ENCODE peak calls at places on chromosomes 6 and 20, in five cellular contexts. R is H1, J is HCT116, Q is A549, V is HepG2. S is an unnamed sample.

GRCh38 chr6:107124934-107125348 is 9.6 kb upstream of the BEND3 start:
- DNase-seq in R (no peak), J (no peak), Q (no peak), V (no peak), S (no peak)

GRCh38 chr6:7050911-7051779 is 56.6 kb upstream of the RREB1 start:
- DNase-seq in R (peak), J (no peak), Q (no peak), V (no peak), S (peak)

GRCh38 chr20:21322921-21323321 is 19.8 kb downstream of the XRN2 start:
- DNase-seq in R (no peak), J (no peak), Q (no peak), V (no peak), S (peak)

GRCh38 chr20:2396241-2396814 is 15.6 kb downstream of the TGM6 start:
- DNase-seq in R (no peak), J (no peak), Q (no peak), V (no peak), S (no peak)

GRCh38 chr6:3195695-3196497 is 31.6 kb downstream of the TUBB2B start:
- DNase-seq in R (peak), J (peak), Q (peak), V (peak), S (no peak)

GRCh38 chr6:110180228-110181008 is at the start of gene CDC40:
- DNase-seq in R (peak), J (no peak), Q (peak), V (peak), S (no peak)

GRCh38 chr6:13445005-13445743 is 42.2 kb downstream of the GFOD1 start:
- DNase-seq in R (no peak), J (no peak), Q (no peak), V (no peak), S (peak)

GRCh38 chr6:2715737-2716136 is 35.0 kb downstream of the MYLK4 start:
- DNase-seq in R (no peak), J (no peak), Q (no peak), V (no peak), S (no peak)

GRCh38 chr6:79671605-79672266 is 40.6 kb downstream of the SH3BGRL2 start:
- DNase-seq in R (no peak), J (peak), Q (no peak), V (peak), S (peak)

GRCh38 chr6:131660195-131660594 is 23.1 kb downstream of the ENPP3 start:
- DNase-seq in R (no peak), J (peak), Q (no peak), V (no peak), S (peak)

GRCh38 chr6:32662099-32662498 is 4.4 kb downstream of the HLA-DQB1 start:
- DNase-seq in R (no peak), J (no peak), Q (no peak), V (no peak), S (no peak)

GRCh38 chr20:32861446-32861845 is 2.7 kb downstream of the EFCAB8 start:
- DNase-seq in R (no peak), J (no peak), Q (no peak), V (no peak), S (no peak)

GRCh38 chr6:136208783-136209182 is 41.3 kb downstream of the MTFR2 start:
- DNase-seq in R (no peak), J (no peak), Q (no peak), V (no peak), S (no peak)

GRCh38 chr6:157795826-157796225 is 27.2 kb upstream of the SNX9 start:
- DNase-seq in R (no peak), J (no peak), Q (no peak), V (no peak), S (no peak)

GRCh38 chr6:166671434-166672061 is 44.5 kb upstream of the RPS6KA2 start:
- DNase-seq in R (no peak), J (no peak), Q (no peak), V (no peak), S (no peak)

GRCh38 chr20:20010639-20011500 is 6.3 kb upstream of the NAA20 start:
- DNase-seq in R (no peak), J (no peak), Q (no peak), V (peak), S (peak)

GRCh38 chr6:154567695-154568220 is 57.3 kb upstream of the CNKSR3 start:
- DNase-seq in R (no peak), J (no peak), Q (no peak), V (no peak), S (no peak)

GRCh38 chr6:2225422-2226392 is 19.7 kb downstream of the GMDS start:
- DNase-seq in R (no peak), J (no peak), Q (no peak), V (peak), S (no peak)

GRCh38 chr6:131451330-131452195 is 121.5 kb upstream of the ARG1 start:
- DNase-seq in R (no peak), J (no peak), Q (no peak), V (no peak), S (no peak)

GRCh38 chr6:75135447-75135846 is 70.4 kb downstream of the COL12A1 start:
- DNase-seq in R (no peak), J (no peak), Q (no peak), V (no peak), S (no peak)

GRCh38 chr6:129498556-129498940 is 211.4 kb downstream of the ARHGAP18 start:
- DNase-seq in R (no peak), J (no peak), Q (no peak), V (no peak), S (peak)

GRCh38 chr6:149093643-149094042 is 223.9 kb upstream of the TAB2 start:
- DNase-seq in R (no peak), J (no peak), Q (no peak), V (no peak), S (peak)

GRCh38 chr6:79604583-79605037 is 26.5 kb upstream of the SH3BGRL2 start:
- DNase-seq in R (no peak), J (no peak), Q (peak), V (peak), S (peak)

GRCh38 chr20:42125426-42125825 is 507.2 kb upstream of the CHD6 start:
- DNase-seq in R (no peak), J (no peak), Q (no peak), V (no peak), S (no peak)

GRCh38 chr6:108781419-108782110 is 66.7 kb upstream of the ARMC2 start:
- DNase-seq in R (peak), J (no peak), Q (no peak), V (no peak), S (peak)

GRCh38 chr6:120274547-120274946 is 925.0 kb upstream of the MAN1A1 start:
- DNase-seq in R (no peak), J (no peak), Q (no peak), V (no peak), S (no peak)

GRCh38 chr6:151763938-151764680 is 43.4 kb upstream of the ESR1 start:
- DNase-seq in R (peak), J (peak), Q (peak), V (peak), S (peak)

GRCh38 chr6:40472354-40472753 is 114.8 kb downstream of the LRFN2 start:
- DNase-seq in R (no peak), J (no peak), Q (no peak), V (no peak), S (no peak)

GRCh38 chr6:44332585-44332984 is 9.9 kb upstream of the SPATS1 start:
- DNase-seq in R (no peak), J (no peak), Q (no peak), V (no peak), S (peak)

GRCh38 chr6:133333852-133334251 is 92.7 kb downstream of the EYA4 start:
- DNase-seq in R (no peak), J (no peak), Q (no peak), V (no peak), S (no peak)

GRCh38 chr6:19452495-19452894 is 384.7 kb upstream of the ID4 start:
- DNase-seq in R (no peak), J (no peak), Q (no peak), V (no peak), S (no peak)

GRCh38 chr20:54323227-54323734 is 115.4 kb downstream of the PFDN4 start:
- DNase-seq in R (no peak), J (no peak), Q (no peak), V (no peak), S (no peak)

GRCh38 chr20:62413896-62414481 is 6.9 kb upstream of the CABLES2 start:
- DNase-seq in R (no peak), J (no peak), Q (peak), V (no peak), S (no peak)

GRCh38 chr20:56628873-56629463 is at the start of gene TFAP2C:
- DNase-seq in R (peak), J (peak), Q (peak), V (no peak), S (no peak)

GRCh38 chr6:76418657-76419217 is 346.3 kb upstream of the IMPG1 start:
- DNase-seq in R (no peak), J (no peak), Q (no peak), V (no peak), S (no peak)

GRCh38 chr6:89145461-89145961 is 344 bp upstream of the PM20D2 start:
- DNase-seq in R (no peak), J (no peak), Q (peak), V (no peak), S (peak)

GRCh38 chr20:40323411-40323810 is 365.6 kb downstream of the MAFB start:
- DNase-seq in R (no peak), J (no peak), Q (no peak), V (no peak), S (no peak)

GRCh38 chr6:131156411-131156810 is 21.1 kb downstream of the AKAP7 start:
- DNase-seq in R (no peak), J (no peak), Q (no peak), V (no peak), S (no peak)

GRCh38 chr20:57384486-57384885 is 6.7 kb upstream of the RBM38 start:
- DNase-seq in R (no peak), J (no peak), Q (no peak), V (no peak), S (no peak)

GRCh38 chr20:13934992-13935894 is 55.2 kb downstream of the SEL1L2 start:
- DNase-seq in R (no peak), J (no peak), Q (no peak), V (no peak), S (no peak)

GRCh38 chr20:13929836-13930235 is 60.6 kb downstream of the SEL1L2 start:
- DNase-seq in R (no peak), J (no peak), Q (no peak), V (no peak), S (no peak)

GRCh38 chr20:13930246-13930645 is 60.2 kb downstream of the SEL1L2 start:
- DNase-seq in R (no peak), J (no peak), Q (no peak), V (no peak), S (no peak)
- TF ChIP-seq CTCF in R (no peak), J (no peak), Q (no peak), V (no peak), S (no peak)

DNA sequence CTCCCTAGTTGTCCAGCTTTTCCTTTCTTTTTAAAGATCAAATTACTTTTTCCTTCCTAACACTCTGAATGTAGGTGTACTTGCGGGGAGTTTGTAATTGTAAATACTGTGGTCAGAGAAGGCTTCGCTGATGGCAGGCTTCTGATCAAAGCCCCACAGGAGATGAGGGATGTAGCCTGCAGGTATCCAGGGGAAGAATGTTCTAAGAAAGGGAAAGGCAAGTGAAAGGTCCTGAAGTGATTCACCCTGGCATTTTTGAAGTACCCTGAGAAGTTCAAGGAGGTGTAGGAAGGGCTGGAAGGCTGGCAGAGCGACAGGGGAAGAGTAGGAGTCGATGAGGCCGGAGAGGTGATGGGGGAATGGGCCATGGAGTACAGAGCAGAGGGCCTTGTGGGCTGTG is 38.2 kb upstream of the CCN6 start:
- DNase-seq in R (no peak), J (no peak), Q (no peak), V (no peak), S (no peak)
- H3K27ac ChIP-seq in R (no peak), J (no peak), Q (no peak), V (no peak), S (no peak)

DNA sequence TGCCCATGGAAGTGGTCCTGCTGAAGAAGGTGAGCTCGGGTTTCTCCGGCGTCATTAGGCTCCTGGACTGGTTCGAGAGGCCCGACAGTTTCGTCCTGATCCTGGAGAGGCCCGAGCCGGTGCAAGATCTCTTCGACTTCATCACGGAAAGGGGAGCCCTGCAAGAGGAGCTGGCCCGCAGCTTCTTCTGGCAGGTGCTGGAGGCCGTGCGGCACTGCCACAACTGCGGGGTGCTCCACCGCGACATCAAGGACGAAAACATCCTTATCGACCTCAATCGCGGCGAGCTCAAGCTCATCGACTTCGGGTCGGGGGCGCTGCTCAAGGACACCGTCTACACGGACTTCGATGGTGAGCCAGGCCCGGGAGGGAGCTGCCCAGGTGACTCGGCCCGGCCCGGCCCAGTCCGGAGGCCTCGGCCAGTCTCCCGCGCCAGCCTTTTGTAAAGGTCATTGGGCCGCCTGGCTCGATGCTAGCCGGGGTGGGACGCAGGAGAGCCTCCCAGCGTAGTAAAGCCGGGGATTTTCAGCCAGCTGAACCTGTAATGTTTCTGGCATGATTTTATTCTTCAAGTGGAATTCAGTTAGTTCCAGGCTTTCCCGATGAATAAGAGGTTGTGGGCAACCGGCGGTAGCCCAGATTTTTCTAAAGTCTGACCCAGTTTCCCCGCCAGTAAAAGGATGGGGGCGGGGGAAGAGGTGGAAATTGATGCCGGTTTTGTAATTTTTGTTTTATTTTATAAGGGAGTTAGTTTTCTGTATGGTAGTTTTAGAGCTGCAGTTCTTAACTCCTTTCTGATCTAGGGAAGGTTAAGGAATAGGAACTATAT is 1.4 kb downstream of the PIM1 start:
- DNase-seq in R (peak), J (no peak), Q (no peak), V (no peak), S (peak)
- TF ChIP-seq CEBPB in R (no peak), J (no peak), Q (no peak), V (no peak), S (no peak)

DNA sequence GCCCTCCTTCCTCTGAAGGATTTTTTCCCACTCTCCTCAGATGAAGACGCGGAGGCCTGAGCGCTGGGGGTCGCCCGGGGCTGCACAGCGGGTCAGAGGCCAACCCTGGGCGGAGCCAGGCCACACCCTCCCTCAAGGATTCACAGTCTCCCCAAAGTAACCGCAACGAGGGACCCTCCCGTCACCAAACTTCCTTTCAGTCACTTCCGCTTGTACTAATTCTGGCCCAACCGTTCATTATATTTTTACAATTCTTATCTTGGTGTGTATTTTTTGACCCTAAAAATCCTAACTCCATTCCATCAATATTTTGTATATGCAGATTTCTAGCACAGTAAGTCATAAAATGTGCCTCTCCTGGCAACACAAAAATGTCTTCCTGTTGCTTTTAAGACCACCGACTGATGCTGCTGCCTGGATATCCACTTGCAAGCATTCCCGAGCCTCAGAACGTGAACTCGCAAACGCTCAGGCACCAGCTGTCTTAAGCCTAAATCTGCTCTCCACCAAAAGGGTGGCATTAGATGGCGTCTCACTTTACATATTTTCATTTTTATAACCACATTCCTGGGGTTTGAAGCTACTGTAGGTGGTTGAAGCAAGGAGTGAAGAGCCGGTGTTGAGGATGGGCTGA is 128.0 kb downstream of the DLL1 start:
- DNase-seq in R (no peak), J (no peak), Q (no peak), V (no peak), S (no peak)
- TF ChIP-seq CTCF in R (no peak), J (no peak), Q (no peak), V (no peak), S (no peak)